ENCODE peak calls at places on chromosome 4, in five cellular contexts. I, L, C, A and Q are unnamed samples.

GRCh38 chr4:144645621-144646522 is at the start of gene HHIP:
- DNase-seq in I (peak; percentile 48), L (peak; percentile 15), C (peak; percentile 44), A (peak; percentile 55), Q (peak; percentile 64)

GRCh38 chr4:11182586-11183357 is 245.9 kb downstream of the HS3ST1 start:
- DNase-seq in I (no peak), L (no peak), C (no peak), A (no peak), Q (no peak)

GRCh38 chr4:112109455-112110425 is 35.5 kb upstream of the FAM241A start:
- DNase-seq in I (no peak), L (no peak), C (no peak), A (no peak), Q (no peak)

GRCh38 chr4:114252499-114252898 is 273.1 kb upstream of the ARSJ start:
- DNase-seq in I (no peak), L (no peak), C (no peak), A (no peak), Q (no peak)

GRCh38 chr4:125085-125820 is 952 bp downstream of the ZNF718 start:
- DNase-seq in I (no peak), L (no peak), C (peak; percentile 34), A (peak; percentile 32), Q (peak; percentile 14)

GRCh38 chr4:123361195-123361861 is 35.3 kb upstream of the SPRY1 start:
- DNase-seq in I (no peak), L (no peak), C (no peak), A (no peak), Q (no peak)

GRCh38 chr4:120922390-120923200 is at the start of gene PRDM5:
- DNase-seq in I (peak; percentile 20), L (peak; percentile 30), C (peak; percentile 75), A (peak; percentile 12), Q (no peak)

GRCh38 chr4:159446266-159446976 is 343.5 kb downstream of the RAPGEF2 start:
- DNase-seq in I (peak; percentile 46), L (peak; percentile 38), C (no peak), A (peak; percentile 14), Q (peak; percentile 24)

GRCh38 chr4:37473807-37474206 is 212.4 kb downstream of the RELL1 start:
- DNase-seq in I (no peak), L (no peak), C (no peak), A (no peak), Q (no peak)

GRCh38 chr4:142331646-142332045 is 514.5 kb downstream of the INPP4B start:
- DNase-seq in I (no peak), L (no peak), C (no peak), A (no peak), Q (no peak)

GRCh38 chr4:138311771-138312535 is 69.8 kb upstream of the SLC7A11 start:
- DNase-seq in I (no peak), L (no peak), C (no peak), A (no peak), Q (no peak)

GRCh38 chr4:7335363-7336066 is 99.2 kb downstream of the PSAPL1 start:
- DNase-seq in I (peak; percentile 47), L (peak; percentile 69), C (peak; percentile 41), A (peak; percentile 26), Q (peak; percentile 68)

GRCh38 chr4:118955515-118955914 is 66.9 kb downstream of the SYNPO2 start:
- DNase-seq in I (no peak), L (no peak), C (no peak), A (no peak), Q (no peak)

GRCh38 chr4:47686294-47686872 is 151.5 kb downstream of the CORIN start:
- DNase-seq in I (peak; percentile 33), L (peak; percentile 6), C (peak; percentile 18), A (no peak), Q (no peak)

GRCh38 chr4:25900310-25900709 is 13.7 kb upstream of the SMIM20 start:
- DNase-seq in I (no peak), L (no peak), C (no peak), A (no peak), Q (no peak)

GRCh38 chr4:66929748-66930147 is 615.6 kb downstream of the CENPC start:
- DNase-seq in I (no peak), L (no peak), C (no peak), A (peak; percentile 69), Q (no peak)

GRCh38 chr4:87975466-87975865 is at the start of gene SPP1:
- DNase-seq in I (no peak), L (peak; percentile 25), C (no peak), A (peak; percentile 67), Q (peak; percentile 65)

GRCh38 chr4:1192493-1193205 is 20.3 kb upstream of the SPON2 start:
- DNase-seq in I (no peak), L (peak; percentile 35), C (peak; percentile 23), A (no peak), Q (no peak)

GRCh38 chr4:1967512-1968149 is 41.1 kb downstream of the NELFA start:
- DNase-seq in I (no peak), L (no peak), C (no peak), A (no peak), Q (no peak)

GRCh38 chr4:162685401-162685800 is 481.3 kb downstream of the NAF1 start:
- DNase-seq in I (no peak), L (no peak), C (no peak), A (no peak), Q (no peak)

GRCh38 chr4:153750197-153750817 is 9.5 kb downstream of the RNF175 start:
- DNase-seq in I (peak; percentile 58), L (peak; percentile 15), C (no peak), A (peak; percentile 40), Q (peak; percentile 19)

GRCh38 chr4:140757220-140757607 is 1.0 kb upstream of the TBC1D9 start:
- DNase-seq in I (no peak), L (no peak), C (no peak), A (no peak), Q (no peak)

GRCh38 chr4:17708992-17709759 is 72.2 kb downstream of the FAM184B start:
- DNase-seq in I (no peak), L (no peak), C (no peak), A (no peak), Q (no peak)

GRCh38 chr4:46830971-46831454 is 78.0 kb downstream of the COX7B2 start:
- DNase-seq in I (no peak), L (no peak), C (no peak), A (no peak), Q (no peak)

GRCh38 chr4:183333983-183334382 is 11.8 kb upstream of the CLDN24 start:
- DNase-seq in I (no peak), L (peak; percentile 31), C (no peak), A (no peak), Q (no peak)

GRCh38 chr4:146062325-146062715 is 113.2 kb upstream of the LSM6 start:
- DNase-seq in I (no peak), L (no peak), C (no peak), A (no peak), Q (no peak)

GRCh38 chr4:5460106-5460801 is 248.1 kb downstream of the EVC2 start:
- DNase-seq in I (no peak), L (peak; percentile 38), C (no peak), A (no peak), Q (no peak)

GRCh38 chr4:74320559-74321118 is 12.4 kb downstream of the EPGN start:
- DNase-seq in I (no peak), L (peak; percentile 20), C (no peak), A (no peak), Q (peak; percentile 65)

GRCh38 chr4:69497886-69498395 is 2.2 kb upstream of the UGT2B4 start:
- DNase-seq in I (no peak), L (no peak), C (no peak), A (no peak), Q (no peak)

GRCh38 chr4:6369035-6369434 is 99.4 kb downstream of the WFS1 start:
- DNase-seq in I (no peak), L (no peak), C (no peak), A (no peak), Q (no peak)

GRCh38 chr4:52861171-52861873 is 795 bp upstream of the RASL11B start:
- DNase-seq in I (no peak), L (no peak), C (no peak), A (no peak), Q (no peak)
- H3K27ac ChIP-seq in I (peak overlapping the region; percentile 84), L (peak overlapping the region; percentile 85), C (peak overlapping the region; percentile 19), A (peak overlapping the region; percentile 36), Q (no peak overlapping the region)

DNA sequence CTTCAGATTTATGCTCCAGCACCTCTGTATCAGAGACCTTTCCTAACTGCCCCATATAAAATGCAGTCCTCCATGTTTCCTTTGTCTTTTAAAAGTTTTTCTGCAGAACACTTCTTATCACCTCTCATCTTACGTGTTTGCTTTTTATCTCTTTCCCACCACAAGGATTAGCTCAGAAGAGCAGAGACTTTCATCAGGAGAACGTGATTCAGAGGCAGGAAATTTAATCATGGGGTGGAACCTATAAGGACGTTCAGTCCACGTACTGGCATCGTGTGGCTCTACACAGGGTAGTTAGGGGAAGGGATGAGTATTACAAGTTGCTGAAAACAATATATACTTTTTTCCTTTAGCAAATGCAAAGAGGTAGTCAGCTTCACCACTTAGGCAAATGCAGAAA is 98.7 kb downstream of the SORBS2 start:
- DNase-seq in I (no peak), L (no peak), C (no peak), A (no peak), Q (no peak)
- H3K27ac ChIP-seq in I (no peak overlapping the region), L (no peak overlapping the region), C (no peak overlapping the region), A (no peak overlapping the region), Q (no peak overlapping the region)

GRCh38 chr4:98468744-98469143 is 189.7 kb downstream of the TSPAN5 start:
- DNase-seq in I (no peak), L (no peak), C (no peak), A (peak; percentile 40), Q (no peak)

GRCh38 chr4:98473046-98473445 is 185.4 kb downstream of the TSPAN5 start:
- DNase-seq in I (no peak), L (no peak), C (no peak), A (no peak), Q (no peak)

GRCh38 chr4:98470366-98470765 is 188.0 kb downstream of the TSPAN5 start:
- DNase-seq in I (no peak), L (no peak), C (no peak), A (no peak), Q (no peak)

GRCh38 chr4:98469776-98470175 is 188.6 kb downstream of the TSPAN5 start:
- DNase-seq in I (no peak), L (no peak), C (no peak), A (no peak), Q (no peak)

DNA sequence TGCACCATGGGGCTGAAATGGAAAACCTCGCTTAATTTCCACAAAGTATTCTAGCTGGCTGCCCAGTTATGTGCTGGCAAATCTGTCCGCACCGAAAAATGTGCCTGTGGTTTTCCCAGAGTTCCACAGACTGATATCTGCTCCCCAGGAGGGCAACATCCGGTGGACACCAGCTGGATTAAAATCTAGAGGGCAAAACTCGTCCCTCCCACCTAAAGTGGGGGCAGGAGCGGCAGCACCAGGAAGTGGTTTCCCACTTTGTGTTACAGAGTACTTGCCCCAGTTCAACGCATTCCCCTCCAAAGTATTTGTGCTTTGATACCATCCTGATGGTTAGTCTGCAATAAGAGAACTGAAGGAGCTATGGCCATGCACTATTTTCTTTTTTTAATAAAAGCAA is 187.6 kb downstream of the TSPAN5 start:
- DNase-seq in I (no peak), L (no peak), C (no peak), A (no peak), Q (no peak)
- H3K27ac ChIP-seq in I (no peak overlapping the region), L (no peak overlapping the region), C (no peak overlapping the region), A (no peak overlapping the region), Q (no peak overlapping the region)

DNA sequence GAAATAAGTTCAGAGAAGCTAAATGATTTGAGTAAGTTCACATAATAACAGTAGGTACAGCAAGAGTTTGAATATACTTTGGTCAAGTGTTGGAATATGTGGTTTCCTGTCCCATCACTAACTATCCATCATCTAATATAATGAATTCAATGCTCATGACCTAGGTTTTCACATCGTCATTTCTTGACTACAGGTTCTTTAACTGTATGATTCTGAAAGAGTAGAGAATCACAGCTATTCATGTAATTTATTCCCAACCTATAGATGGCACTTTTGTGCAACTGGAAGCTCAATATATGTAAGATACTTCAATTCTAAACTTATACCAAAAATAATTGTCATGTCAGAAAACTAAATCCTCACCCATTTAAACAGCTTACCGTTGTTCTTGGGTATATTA is 53.1 kb downstream of the TIGD2 start:
- DNase-seq in I (no peak), L (no peak), C (no peak), A (no peak), Q (no peak)
- H3K27ac ChIP-seq in I (no peak overlapping the region), L (no peak overlapping the region), C (no peak overlapping the region), A (no peak overlapping the region), Q (no peak overlapping the region)